ENCODE peak calls at places on chromosomes 16 and 17, in ten cellular contexts. One of them, this sample, is unnamed.

GRCh38 chr16:71645450-71645849 is 19.5 kb downstream of the MARVELD3 start:
- DNase-seq in spleen: no peak
- DNase-seq in heart right ventricle: no peak
- DNase-seq in left ventricle myocardium inferior: no peak
- DNase-seq in epithelial cell of esophagus: peak; percentile 71
- DNase-seq in kidney epithelial cell: no peak
- DNase-seq in colonic mucosa: no peak
- DNase-seq in cardiac fibroblast: peak; percentile 53
- DNase-seq in lower lobe of right lung: no peak
- DNase-seq in Peyer's patch: peak; percentile 55
- DNase-seq in this sample: no peak

GRCh38 chr17:82567286-82567685 is 47.8 kb downstream of the FOXK2 start:
- DNase-seq in cardiac fibroblast: no peak
- DNase-seq in lower lobe of right lung: peak; percentile 31
- DNase-seq in colonic mucosa: no peak
- DNase-seq in spleen: no peak
- DNase-seq in kidney epithelial cell: no peak
- DNase-seq in left ventricle myocardium inferior: no peak
- DNase-seq in heart right ventricle: no peak
- DNase-seq in Peyer's patch: no peak
- DNase-seq in epithelial cell of esophagus: no peak
- DNase-seq in this sample: no peak

GRCh38 chr16:79298476-79299153 is 301.9 kb downstream of the MAF start:
- DNase-seq in spleen: peak; percentile 81
- DNase-seq in left ventricle myocardium inferior: no peak
- DNase-seq in heart right ventricle: no peak
- DNase-seq in cardiac fibroblast: no peak
- DNase-seq in colonic mucosa: no peak
- DNase-seq in lower lobe of right lung: no peak
- DNase-seq in Peyer's patch: no peak
- DNase-seq in kidney epithelial cell: no peak
- DNase-seq in epithelial cell of esophagus: no peak
- DNase-seq in this sample: no peak

GRCh38 chr17:63490321-63490720 is 13.5 kb downstream of the ACE start:
- DNase-seq in left ventricle myocardium inferior: no peak
- DNase-seq in cardiac fibroblast: no peak
- DNase-seq in epithelial cell of esophagus: no peak
- DNase-seq in kidney epithelial cell: no peak
- DNase-seq in heart right ventricle: no peak
- DNase-seq in spleen: no peak
- DNase-seq in Peyer's patch: no peak
- DNase-seq in colonic mucosa: no peak
- DNase-seq in lower lobe of right lung: no peak
- DNase-seq in this sample: no peak

GRCh38 chr17:79349506-79350400 is 261.1 kb downstream of the RBFOX3 start:
- DNase-seq in spleen: no peak
- DNase-seq in Peyer's patch: no peak
- DNase-seq in kidney epithelial cell: no peak
- DNase-seq in cardiac fibroblast: no peak
- DNase-seq in heart right ventricle: no peak
- DNase-seq in epithelial cell of esophagus: no peak
- DNase-seq in lower lobe of right lung: no peak
- DNase-seq in colonic mucosa: no peak
- DNase-seq in left ventricle myocardium inferior: no peak
- DNase-seq in this sample: no peak

GRCh38 chr17:33493566-33493965 is 200.5 kb upstream of the ASIC2 start:
- DNase-seq in cardiac fibroblast: no peak
- DNase-seq in kidney epithelial cell: no peak
- DNase-seq in colonic mucosa: no peak
- DNase-seq in epithelial cell of esophagus: no peak
- DNase-seq in spleen: no peak
- DNase-seq in Peyer's patch: no peak
- DNase-seq in lower lobe of right lung: no peak
- DNase-seq in left ventricle myocardium inferior: no peak
- DNase-seq in heart right ventricle: no peak
- DNase-seq in this sample: no peak

GRCh38 chr17:21017861-21018260 is 24.9 kb downstream of the USP22 start:
- DNase-seq in left ventricle myocardium inferior: no peak
- DNase-seq in epithelial cell of esophagus: no peak
- DNase-seq in colonic mucosa: no peak
- DNase-seq in spleen: no peak
- DNase-seq in lower lobe of right lung: no peak
- DNase-seq in heart right ventricle: no peak
- DNase-seq in cardiac fibroblast: no peak
- DNase-seq in Peyer's patch: peak; percentile 41
- DNase-seq in kidney epithelial cell: no peak
- DNase-seq in this sample: no peak

GRCh38 chr17:73211745-73212144 is 18.9 kb downstream of the COG1 start:
- DNase-seq in colonic mucosa: no peak
- DNase-seq in cardiac fibroblast: no peak
- DNase-seq in epithelial cell of esophagus: no peak
- DNase-seq in heart right ventricle: no peak
- DNase-seq in spleen: no peak
- DNase-seq in left ventricle myocardium inferior: no peak
- DNase-seq in lower lobe of right lung: no peak
- DNase-seq in Peyer's patch: no peak
- DNase-seq in kidney epithelial cell: no peak
- DNase-seq in this sample: no peak

GRCh38 chr17:49829026-49829425 is 18.8 kb downstream of the TAC4 start:
- DNase-seq in Peyer's patch: no peak
- DNase-seq in spleen: no peak
- DNase-seq in epithelial cell of esophagus: no peak
- DNase-seq in heart right ventricle: no peak
- DNase-seq in lower lobe of right lung: no peak
- DNase-seq in cardiac fibroblast: no peak
- DNase-seq in colonic mucosa: no peak
- DNase-seq in left ventricle myocardium inferior: no peak
- DNase-seq in kidney epithelial cell: no peak
- DNase-seq in this sample: no peak

GRCh38 chr17:76370261-76370993 is 14.0 kb upstream of the SPHK1 start:
- DNase-seq in heart right ventricle: peak; percentile 87
- DNase-seq in kidney epithelial cell: peak; percentile 65
- DNase-seq in Peyer's patch: peak; percentile 57
- DNase-seq in lower lobe of right lung: peak; percentile 54
- DNase-seq in colonic mucosa: no peak
- DNase-seq in epithelial cell of esophagus: peak; percentile 93
- DNase-seq in cardiac fibroblast: peak; percentile 92
- DNase-seq in left ventricle myocardium inferior: peak; percentile 87
- DNase-seq in spleen: no peak
- DNase-seq in this sample: peak; percentile 90
- H3K4me3 ChIP-seq in heart right ventricle: no peak overlapping the region
- H3K4me3 ChIP-seq in kidney epithelial cell: no peak overlapping the region
- H3K4me3 ChIP-seq in Peyer's patch: no peak overlapping the region
- H3K4me3 ChIP-seq in lower lobe of right lung: no peak overlapping the region
- H3K4me3 ChIP-seq in colonic mucosa: no peak overlapping the region
- H3K4me3 ChIP-seq in epithelial cell of esophagus: no peak overlapping the region
- H3K4me3 ChIP-seq in cardiac fibroblast: no peak overlapping the region
- H3K4me3 ChIP-seq in left ventricle myocardium inferior: no peak overlapping the region
- H3K4me3 ChIP-seq in spleen: no peak overlapping the region
- H3K4me3 ChIP-seq in this sample: no peak overlapping the region

GRCh38 chr16:19118938-19119431 is 5.2 kb downstream of the ITPRIPL2 start:
- DNase-seq in colonic mucosa: no peak
- DNase-seq in kidney epithelial cell: peak; percentile 76
- DNase-seq in Peyer's patch: peak; percentile 55
- DNase-seq in cardiac fibroblast: peak; percentile 92
- DNase-seq in epithelial cell of esophagus: peak; percentile 83
- DNase-seq in left ventricle myocardium inferior: no peak
- DNase-seq in lower lobe of right lung: no peak
- DNase-seq in spleen: no peak
- DNase-seq in heart right ventricle: peak; percentile 68
- DNase-seq in this sample: no peak

GRCh38 chr16:19114359-19115147 is 789 bp downstream of the ITPRIPL2 start:
- DNase-seq in lower lobe of right lung: peak; percentile 78
- DNase-seq in Peyer's patch: peak; percentile 78
- DNase-seq in kidney epithelial cell: no peak
- DNase-seq in colonic mucosa: peak; percentile 72
- DNase-seq in cardiac fibroblast: peak; percentile 70
- DNase-seq in epithelial cell of esophagus: peak; percentile 44
- DNase-seq in left ventricle myocardium inferior: peak; percentile 62
- DNase-seq in spleen: peak; percentile 83
- DNase-seq in heart right ventricle: peak; percentile 72
- DNase-seq in this sample: no peak

GRCh38 chr16:19116711-19117449 is 3.1 kb downstream of the ITPRIPL2 start:
- DNase-seq in Peyer's patch: no peak
- DNase-seq in colonic mucosa: no peak
- DNase-seq in kidney epithelial cell: no peak
- DNase-seq in heart right ventricle: no peak
- DNase-seq in cardiac fibroblast: peak; percentile 30
- DNase-seq in lower lobe of right lung: no peak
- DNase-seq in epithelial cell of esophagus: peak; percentile 85
- DNase-seq in spleen: no peak
- DNase-seq in left ventricle myocardium inferior: no peak
- DNase-seq in this sample: no peak

GRCh38 chr16:19113577-19114358 is at the start of gene ITPRIPL2:
- DNase-seq in cardiac fibroblast: peak; percentile 97
- DNase-seq in epithelial cell of esophagus: peak; percentile 63
- DNase-seq in colonic mucosa: peak; percentile 86
- DNase-seq in Peyer's patch: peak; percentile 83
- DNase-seq in kidney epithelial cell: no peak
- DNase-seq in lower lobe of right lung: peak; percentile 94
- DNase-seq in spleen: peak; percentile 89
- DNase-seq in left ventricle myocardium inferior: peak; percentile 93
- DNase-seq in heart right ventricle: peak; percentile 93
- DNase-seq in this sample: peak; percentile 65

GRCh38 chr16:19115148-19116021 is 1.6 kb downstream of the ITPRIPL2 start:
- DNase-seq in spleen: no peak
- DNase-seq in kidney epithelial cell: no peak
- DNase-seq in colonic mucosa: no peak
- DNase-seq in heart right ventricle: peak; percentile 39
- DNase-seq in cardiac fibroblast: no peak
- DNase-seq in lower lobe of right lung: no peak
- DNase-seq in Peyer's patch: no peak
- DNase-seq in epithelial cell of esophagus: no peak
- DNase-seq in left ventricle myocardium inferior: peak; percentile 53
- DNase-seq in this sample: no peak
- TF ChIP-seq CTCF in spleen: no peak
- TF ChIP-seq CTCF in kidney epithelial cell: no peak
- TF ChIP-seq CTCF in colonic mucosa: no peak
- TF ChIP-seq CTCF in heart right ventricle: peak; percentile 42
- TF ChIP-seq CTCF in cardiac fibroblast: peak; percentile 60
- TF ChIP-seq CTCF in lower lobe of right lung: peak; percentile 26
- TF ChIP-seq CTCF in Peyer's patch: no peak
- TF ChIP-seq CTCF in epithelial cell of esophagus: no peak
- TF ChIP-seq CTCF in left ventricle myocardium inferior: peak; percentile 59
- TF ChIP-seq CTCF in this sample: peak; percentile 34

GRCh38 chr16:53803998-53804397 is 100.0 kb downstream of the FTO start:
- DNase-seq in Peyer's patch: no peak
- DNase-seq in epithelial cell of esophagus: no peak
- DNase-seq in spleen: no peak
- DNase-seq in left ventricle myocardium inferior: no peak
- DNase-seq in kidney epithelial cell: no peak
- DNase-seq in cardiac fibroblast: no peak
- DNase-seq in colonic mucosa: no peak
- DNase-seq in heart right ventricle: no peak
- DNase-seq in lower lobe of right lung: no peak
- DNase-seq in this sample: no peak
- H3K4me3 ChIP-seq in Peyer's patch: no peak overlapping the region
- H3K4me3 ChIP-seq in epithelial cell of esophagus: no peak overlapping the region
- H3K4me3 ChIP-seq in spleen: no peak overlapping the region
- H3K4me3 ChIP-seq in left ventricle myocardium inferior: no peak overlapping the region
- H3K4me3 ChIP-seq in kidney epithelial cell: no peak overlapping the region
- H3K4me3 ChIP-seq in cardiac fibroblast: no peak overlapping the region
- H3K4me3 ChIP-seq in colonic mucosa: no peak overlapping the region
- H3K4me3 ChIP-seq in heart right ventricle: no peak overlapping the region
- H3K4me3 ChIP-seq in lower lobe of right lung: no peak overlapping the region
- H3K4me3 ChIP-seq in this sample: no peak overlapping the region

GRCh38 chr16:29710227-29711219 is 31.5 kb downstream of the QPRT start:
- DNase-seq in cardiac fibroblast: peak; percentile 76
- DNase-seq in heart right ventricle: peak; percentile 21
- DNase-seq in spleen: peak; percentile 47
- DNase-seq in epithelial cell of esophagus: peak; percentile 70
- DNase-seq in colonic mucosa: peak; percentile 45
- DNase-seq in Peyer's patch: peak; percentile 60
- DNase-seq in lower lobe of right lung: peak; percentile 3
- DNase-seq in left ventricle myocardium inferior: no peak
- DNase-seq in kidney epithelial cell: peak; percentile 57
- DNase-seq in this sample: peak; percentile 61
- TF ChIP-seq CTCF in cardiac fibroblast: peak; percentile 59
- TF ChIP-seq CTCF in heart right ventricle: peak; percentile 66
- TF ChIP-seq CTCF in spleen: peak; percentile 69
- TF ChIP-seq CTCF in epithelial cell of esophagus: peak; percentile 55
- TF ChIP-seq CTCF in colonic mucosa: peak; percentile 63
- TF ChIP-seq CTCF in Peyer's patch: peak; percentile 83
- TF ChIP-seq CTCF in lower lobe of right lung: peak; percentile 64
- TF ChIP-seq CTCF in left ventricle myocardium inferior: peak; percentile 73
- TF ChIP-seq CTCF in kidney epithelial cell: peak; percentile 63
- TF ChIP-seq CTCF in this sample: peak; percentile 61

DNA sequence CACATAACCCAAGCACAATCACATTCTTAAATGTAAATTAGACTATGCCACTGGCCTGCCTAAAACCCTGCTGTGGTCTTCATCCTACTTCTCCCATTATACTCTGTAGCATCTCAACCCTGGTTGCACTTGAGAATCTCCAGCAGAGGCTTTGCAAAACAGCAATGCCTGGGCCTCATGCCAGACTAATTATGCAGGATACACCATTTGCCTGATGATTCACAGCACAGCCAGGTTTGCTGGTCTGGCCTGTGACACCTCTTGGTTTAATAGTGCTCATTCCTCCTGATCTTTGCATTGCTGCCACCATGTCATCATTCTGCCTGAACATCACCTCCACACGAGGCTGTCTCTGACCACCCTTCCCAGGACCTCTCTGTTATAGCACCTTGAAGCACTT is 491.9 kb upstream of the TOM1L1 start:
- DNase-seq in kidney epithelial cell: no peak
- DNase-seq in cardiac fibroblast: no peak
- DNase-seq in colonic mucosa: no peak
- DNase-seq in Peyer's patch: no peak
- DNase-seq in heart right ventricle: no peak
- DNase-seq in epithelial cell of esophagus: peak; percentile 73
- DNase-seq in left ventricle myocardium inferior: no peak
- DNase-seq in spleen: no peak
- DNase-seq in lower lobe of right lung: no peak
- DNase-seq in this sample: no peak
- H3K4me3 ChIP-seq in kidney epithelial cell: no peak overlapping the region
- H3K4me3 ChIP-seq in cardiac fibroblast: no peak overlapping the region
- H3K4me3 ChIP-seq in colonic mucosa: no peak overlapping the region
- H3K4me3 ChIP-seq in Peyer's patch: no peak overlapping the region
- H3K4me3 ChIP-seq in heart right ventricle: no peak overlapping the region
- H3K4me3 ChIP-seq in epithelial cell of esophagus: no peak overlapping the region
- H3K4me3 ChIP-seq in left ventricle myocardium inferior: no peak overlapping the region
- H3K4me3 ChIP-seq in spleen: no peak overlapping the region
- H3K4me3 ChIP-seq in lower lobe of right lung: no peak overlapping the region
- H3K4me3 ChIP-seq in this sample: no peak overlapping the region

This sample was measured in HFF-Myc.